ENCODE peak calls at places on chromosomes 13 and 19, in six cellular contexts. One of them, this sample, is unnamed.

GRCh38 chr19:45153339-45154063 is 7.3 kb downstream of the NKPD1 start:
- DNase-seq in psoas muscle: peak; percentile 53
- DNase-seq in hepatocyte: peak; percentile 84
- DNase-seq in colonic mucosa: peak; percentile 35
- DNase-seq in mesenchymal stem cell: peak; percentile 56
- DNase-seq in NT2/D1: no peak
- DNase-seq in this sample: no peak

GRCh38 chr19:15374796-15375440 is 4.7 kb downstream of the AKAP8 start:
- DNase-seq in psoas muscle: peak; percentile 67
- DNase-seq in hepatocyte: no peak
- DNase-seq in colonic mucosa: no peak
- DNase-seq in mesenchymal stem cell: no peak
- DNase-seq in NT2/D1: no peak
- DNase-seq in this sample: peak; percentile 70

GRCh38 chr19:48964205-48965032 is 690 bp upstream of the FTL start:
- DNase-seq in psoas muscle: no peak
- DNase-seq in hepatocyte: peak; percentile 82
- DNase-seq in colonic mucosa: peak; percentile 59
- DNase-seq in mesenchymal stem cell: peak; percentile 86
- DNase-seq in NT2/D1: no peak
- DNase-seq in this sample: peak; percentile 75

GRCh38 chr19:46056536-46056935 is 15.7 kb upstream of the IGFL4 start:
- DNase-seq in psoas muscle: no peak
- DNase-seq in hepatocyte: no peak
- DNase-seq in colonic mucosa: no peak
- DNase-seq in mesenchymal stem cell: no peak
- DNase-seq in NT2/D1: no peak
- DNase-seq in this sample: no peak

GRCh38 chr19:35154535-35155406 is at the start of gene FXYD5:
- DNase-seq in psoas muscle: peak; percentile 74
- DNase-seq in hepatocyte: peak; percentile 86
- DNase-seq in colonic mucosa: peak; percentile 72
- DNase-seq in mesenchymal stem cell: peak; percentile 91
- DNase-seq in NT2/D1: no peak
- DNase-seq in this sample: peak; percentile 81

GRCh38 chr13:92573467-92574057 is 653.0 kb upstream of the GPC6 start:
- DNase-seq in psoas muscle: no peak
- DNase-seq in hepatocyte: peak; percentile 42
- DNase-seq in colonic mucosa: no peak
- DNase-seq in mesenchymal stem cell: peak; percentile 36
- DNase-seq in NT2/D1: peak; percentile 38
- DNase-seq in this sample: no peak

GRCh38 chr13:24213932-24214331 is 53.4 kb downstream of the SPATA13 start:
- DNase-seq in psoas muscle: no peak
- DNase-seq in hepatocyte: no peak
- DNase-seq in colonic mucosa: no peak
- DNase-seq in mesenchymal stem cell: no peak
- DNase-seq in NT2/D1: no peak
- DNase-seq in this sample: no peak

GRCh38 chr13:110409581-110409992 is 102.5 kb downstream of the COL4A2 start:
- DNase-seq in psoas muscle: no peak
- DNase-seq in hepatocyte: no peak
- DNase-seq in colonic mucosa: peak; percentile 18
- DNase-seq in mesenchymal stem cell: peak; percentile 93
- DNase-seq in NT2/D1: no peak
- DNase-seq in this sample: peak; percentile 83

GRCh38 chr19:49710372-49710951 is 19.5 kb downstream of the CPT1C start:
- DNase-seq in psoas muscle: no peak
- DNase-seq in hepatocyte: no peak
- DNase-seq in colonic mucosa: no peak
- DNase-seq in mesenchymal stem cell: peak; percentile 86
- DNase-seq in NT2/D1: no peak
- DNase-seq in this sample: no peak

GRCh38 chr19:22627526-22627925 is 6.6 kb upstream of the ZNF492 start:
- DNase-seq in psoas muscle: no peak
- DNase-seq in hepatocyte: no peak
- DNase-seq in colonic mucosa: no peak
- DNase-seq in mesenchymal stem cell: no peak
- DNase-seq in NT2/D1: no peak
- DNase-seq in this sample: no peak

GRCh38 chr19:11868188-11868587 is 19.4 kb upstream of the ZNF69 start:
- DNase-seq in psoas muscle: no peak
- DNase-seq in hepatocyte: no peak
- DNase-seq in colonic mucosa: no peak
- DNase-seq in mesenchymal stem cell: no peak
- DNase-seq in NT2/D1: no peak
- DNase-seq in this sample: no peak

GRCh38 chr13:111503905-111504695 is 183.7 kb downstream of the TEX29 start:
- DNase-seq in psoas muscle: no peak
- DNase-seq in hepatocyte: no peak
- DNase-seq in colonic mucosa: no peak
- DNase-seq in mesenchymal stem cell: no peak
- DNase-seq in NT2/D1: no peak
- DNase-seq in this sample: no peak

GRCh38 chr13:29454931-29455481 is 140.5 kb downstream of the SLC7A1 start:
- DNase-seq in psoas muscle: no peak
- DNase-seq in hepatocyte: no peak
- DNase-seq in colonic mucosa: no peak
- DNase-seq in mesenchymal stem cell: peak; percentile 28
- DNase-seq in NT2/D1: peak; percentile 11
- DNase-seq in this sample: no peak

GRCh38 chr13:111265006-111265700 is 55.3 kb upstream of the TEX29 start:
- DNase-seq in psoas muscle: no peak
- DNase-seq in hepatocyte: no peak
- DNase-seq in colonic mucosa: no peak
- DNase-seq in mesenchymal stem cell: no peak
- DNase-seq in NT2/D1: no peak
- DNase-seq in this sample: no peak

GRCh38 chr13:24727731-24728601 is 36.0 kb upstream of the RNF17 start:
- DNase-seq in psoas muscle: no peak
- DNase-seq in hepatocyte: peak; percentile 88
- DNase-seq in colonic mucosa: peak; percentile 65
- DNase-seq in mesenchymal stem cell: peak; percentile 84
- DNase-seq in NT2/D1: peak; percentile 57
- DNase-seq in this sample: peak; percentile 76

GRCh38 chr19:33219261-33219812 is 6.3 kb downstream of the SLC7A10 start:
- DNase-seq in psoas muscle: no peak
- DNase-seq in hepatocyte: no peak
- DNase-seq in colonic mucosa: no peak
- DNase-seq in mesenchymal stem cell: no peak
- DNase-seq in NT2/D1: no peak
- DNase-seq in this sample: no peak

GRCh38 chr13:46134961-46135522 is 30.2 kb upstream of the CPB2 start:
- DNase-seq in psoas muscle: no peak
- DNase-seq in hepatocyte: peak; percentile 49
- DNase-seq in colonic mucosa: no peak
- DNase-seq in mesenchymal stem cell: no peak
- DNase-seq in NT2/D1: no peak
- DNase-seq in this sample: no peak

GRCh38 chr19:16400911-16401675 is 70.7 kb downstream of the EPS15L1 start:
- DNase-seq in psoas muscle: peak; percentile 67
- DNase-seq in hepatocyte: no peak
- DNase-seq in colonic mucosa: no peak
- DNase-seq in mesenchymal stem cell: no peak
- DNase-seq in NT2/D1: no peak
- DNase-seq in this sample: peak; percentile 82

GRCh38 chr13:101647760-101648159 is 195.3 kb downstream of the ITGBL1 start:
- DNase-seq in psoas muscle: no peak
- DNase-seq in hepatocyte: no peak
- DNase-seq in colonic mucosa: no peak
- DNase-seq in mesenchymal stem cell: no peak
- DNase-seq in NT2/D1: no peak
- DNase-seq in this sample: no peak

GRCh38 chr13:20136781-20137703 is 23.8 kb downstream of the GJA3 start:
- DNase-seq in psoas muscle: no peak
- DNase-seq in hepatocyte: peak; percentile 72
- DNase-seq in colonic mucosa: peak; percentile 68
- DNase-seq in mesenchymal stem cell: no peak
- DNase-seq in NT2/D1: no peak
- DNase-seq in this sample: no peak

GRCh38 chr19:42286349-42287016 is 15.4 kb upstream of the PRR19 start:
- DNase-seq in psoas muscle: no peak
- DNase-seq in hepatocyte: peak; percentile 36
- DNase-seq in colonic mucosa: no peak
- DNase-seq in mesenchymal stem cell: no peak
- DNase-seq in NT2/D1: no peak
- DNase-seq in this sample: peak; percentile 86

GRCh38 chr13:35496761-35497386 is 20.4 kb upstream of the MAB21L1 start:
- DNase-seq in psoas muscle: no peak
- DNase-seq in hepatocyte: no peak
- DNase-seq in colonic mucosa: no peak
- DNase-seq in mesenchymal stem cell: no peak
- DNase-seq in NT2/D1: no peak
- DNase-seq in this sample: no peak

GRCh38 chr13:22455036-22455435 is 725.7 kb upstream of the SGCG start:
- DNase-seq in psoas muscle: no peak
- DNase-seq in hepatocyte: no peak
- DNase-seq in colonic mucosa: no peak
- DNase-seq in mesenchymal stem cell: no peak
- DNase-seq in NT2/D1: no peak
- DNase-seq in this sample: no peak

GRCh38 chr13:112840472-112841302 is 128.3 kb upstream of the MCF2L start:
- DNase-seq in psoas muscle: no peak
- DNase-seq in hepatocyte: no peak
- DNase-seq in colonic mucosa: no peak
- DNase-seq in mesenchymal stem cell: no peak
- DNase-seq in NT2/D1: no peak
- DNase-seq in this sample: no peak

GRCh38 chr13:21568854-21569253 is 35.1 kb downstream of the MICU2 start:
- DNase-seq in psoas muscle: no peak
- DNase-seq in hepatocyte: no peak
- DNase-seq in colonic mucosa: no peak
- DNase-seq in mesenchymal stem cell: no peak
- DNase-seq in NT2/D1: no peak
- DNase-seq in this sample: no peak

GRCh38 chr19:1360126-1360817 is 23.4 kb upstream of the NDUFS7 start:
- DNase-seq in psoas muscle: no peak
- DNase-seq in hepatocyte: no peak
- DNase-seq in colonic mucosa: no peak
- DNase-seq in mesenchymal stem cell: no peak
- DNase-seq in NT2/D1: no peak
- DNase-seq in this sample: no peak
- H3K4me1 ChIP-seq in psoas muscle: peaks cover 19% of the 10 kb centered on the region
- H3K4me1 ChIP-seq in hepatocyte: peaks cover 18% of the 10 kb centered on the region
- H3K4me1 ChIP-seq in colonic mucosa: no peaks in the 10 kb centered on the region
- H3K4me1 ChIP-seq in mesenchymal stem cell: peaks cover 32% of the 10 kb centered on the region
- H3K4me1 ChIP-seq in NT2/D1: peaks cover 24% of the 10 kb centered on the region
- H3K4me1 ChIP-seq in this sample: no peaks in the 10 kb centered on the region

GRCh38 chr13:27821566-27821965 is 29.3 kb downstream of the GSX1 start:
- DNase-seq in psoas muscle: no peak
- DNase-seq in hepatocyte: no peak
- DNase-seq in colonic mucosa: no peak
- DNase-seq in mesenchymal stem cell: peak; percentile 18
- DNase-seq in NT2/D1: peak; percentile 46
- DNase-seq in this sample: no peak
- H3K4me1 ChIP-seq in psoas muscle: no peaks in the 10 kb centered on the region
- H3K4me1 ChIP-seq in hepatocyte: no peaks in the 10 kb centered on the region
- H3K4me1 ChIP-seq in colonic mucosa: peaks cover 5% of the 10 kb centered on the region
- H3K4me1 ChIP-seq in mesenchymal stem cell: peaks cover 2% of the 10 kb centered on the region
- H3K4me1 ChIP-seq in NT2/D1: peaks cover 3% of the 10 kb centered on the region
- H3K4me1 ChIP-seq in this sample: peaks cover 3% of the 10 kb centered on the region

GRCh38 chr19:47713046-47714021 is at the start of gene EHD2:
- DNase-seq in psoas muscle: peak; percentile 77
- DNase-seq in hepatocyte: peak; percentile 86
- DNase-seq in colonic mucosa: peak; percentile 56
- DNase-seq in mesenchymal stem cell: peak; percentile 76
- DNase-seq in NT2/D1: no peak
- DNase-seq in this sample: peak; percentile 90

GRCh38 chr19:47714339-47714738 is 1.1 kb downstream of the EHD2 start:
- DNase-seq in psoas muscle: no peak
- DNase-seq in hepatocyte: no peak
- DNase-seq in colonic mucosa: no peak
- DNase-seq in mesenchymal stem cell: peak; percentile 27
- DNase-seq in NT2/D1: no peak
- DNase-seq in this sample: no peak

GRCh38 chr19:47720669-47721068 is 7.4 kb downstream of the EHD2 start:
- DNase-seq in psoas muscle: no peak
- DNase-seq in hepatocyte: no peak
- DNase-seq in colonic mucosa: no peak
- DNase-seq in mesenchymal stem cell: peak; percentile 15
- DNase-seq in NT2/D1: no peak
- DNase-seq in this sample: no peak

GRCh38 chr19:47719047-47719885 is 6.0 kb downstream of the EHD2 start:
- DNase-seq in psoas muscle: peak; percentile 90
- DNase-seq in hepatocyte: peak; percentile 93
- DNase-seq in colonic mucosa: peak; percentile 61
- DNase-seq in mesenchymal stem cell: peak; percentile 99
- DNase-seq in NT2/D1: no peak
- DNase-seq in this sample: peak; percentile 92

DNA sequence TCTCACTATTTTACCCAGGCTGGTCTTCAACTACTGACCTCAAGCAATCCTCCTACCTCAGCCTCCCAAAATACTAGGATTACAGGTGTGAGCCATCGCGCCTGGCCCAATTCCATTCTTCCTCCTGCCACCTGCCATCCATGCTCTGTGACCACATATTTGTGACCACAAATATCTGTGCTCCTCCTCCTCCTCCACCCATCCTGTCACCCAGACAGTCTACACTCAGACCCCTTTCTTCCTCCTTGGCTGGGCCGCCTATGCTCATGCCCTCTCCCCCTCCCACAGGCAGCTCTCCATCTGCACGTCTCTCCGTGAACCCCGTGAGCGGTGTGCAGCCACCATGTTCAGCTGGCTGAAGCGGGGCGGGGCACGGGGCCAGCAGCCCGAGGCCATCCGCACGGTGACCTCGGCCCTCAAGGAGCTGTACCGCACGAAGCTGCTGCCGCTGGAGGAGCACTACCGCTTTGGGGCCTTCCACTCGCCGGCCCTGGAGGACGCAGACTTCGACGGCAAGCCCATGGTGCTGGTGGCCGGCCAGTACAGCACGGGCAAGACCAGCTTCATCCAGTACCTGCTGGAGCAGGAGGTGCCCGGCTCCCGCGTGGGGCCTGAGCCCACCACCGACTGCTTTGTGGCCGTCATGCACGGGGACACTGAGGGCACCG is 3.2 kb downstream of the EHD2 start:
- DNase-seq in psoas muscle: no peak
- DNase-seq in hepatocyte: no peak
- DNase-seq in colonic mucosa: no peak
- DNase-seq in mesenchymal stem cell: no peak
- DNase-seq in NT2/D1: no peak
- DNase-seq in this sample: no peak
- H3K4me1 ChIP-seq in psoas muscle: peaks cover 5% of the 10 kb centered on the region
- H3K4me1 ChIP-seq in hepatocyte: peaks cover 22% of the 10 kb centered on the region
- H3K4me1 ChIP-seq in colonic mucosa: no peaks in the 10 kb centered on the region
- H3K4me1 ChIP-seq in mesenchymal stem cell: peaks cover 38% of the 10 kb centered on the region
- H3K4me1 ChIP-seq in NT2/D1: no peaks in the 10 kb centered on the region
- H3K4me1 ChIP-seq in this sample: peaks cover 63% of the 10 kb centered on the region

GRCh38 chr13:97982286-97982685 is 28.8 kb downstream of the IPO5 start:
- DNase-seq in psoas muscle: no peak
- DNase-seq in hepatocyte: no peak
- DNase-seq in colonic mucosa: no peak
- DNase-seq in mesenchymal stem cell: peak; percentile 68
- DNase-seq in NT2/D1: no peak
- DNase-seq in this sample: no peak

DNA sequence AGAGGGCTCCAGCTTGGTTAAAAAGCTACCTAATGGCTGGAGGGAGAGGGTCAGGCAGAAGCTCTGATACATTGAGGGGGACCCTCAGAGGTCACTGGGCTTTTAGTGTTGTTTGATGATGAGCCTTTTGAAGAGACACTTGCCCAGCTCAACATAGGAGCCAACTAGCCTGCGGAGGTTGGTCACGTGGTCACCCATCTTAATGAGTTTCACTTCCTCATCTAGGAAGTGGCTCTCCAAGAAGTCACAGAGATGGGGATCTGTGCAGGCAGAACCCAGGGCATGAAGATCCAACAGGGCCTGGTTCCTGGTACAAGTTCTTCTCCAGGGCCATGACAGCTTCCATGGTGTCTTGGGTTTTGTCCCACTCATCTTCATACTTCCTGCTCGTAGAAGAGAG is 33.4 kb downstream of the IPO5 start:
- DNase-seq in psoas muscle: no peak
- DNase-seq in hepatocyte: no peak
- DNase-seq in colonic mucosa: no peak
- DNase-seq in mesenchymal stem cell: no peak
- DNase-seq in NT2/D1: no peak
- DNase-seq in this sample: no peak
- H3K4me1 ChIP-seq in psoas muscle: no peaks in the 10 kb centered on the region
- H3K4me1 ChIP-seq in hepatocyte: no peaks in the 10 kb centered on the region
- H3K4me1 ChIP-seq in colonic mucosa: no peaks in the 10 kb centered on the region
- H3K4me1 ChIP-seq in mesenchymal stem cell: no peaks in the 10 kb centered on the region
- H3K4me1 ChIP-seq in NT2/D1: no peaks in the 10 kb centered on the region
- H3K4me1 ChIP-seq in this sample: no peaks in the 10 kb centered on the region

This sample was measured in tibial artery.